ENCODE peak calls at places on chromosome 12, in ten cellular contexts. W is lung, I is pancreas, E is body of pancreas, V is MM.1S, T is OCI-LY7, S is AG04450, M is right atrium auricular region, H is adrenal gland, U is lower lobe of right lung. X is an unnamed sample.

GRCh38 chr12:104578453-104578852 is 121.7 kb downstream of the CHST11 start:
- DNase-seq in T (no peak), M (no peak), S (no peak), I (no peak), H (peak), U (no peak), V (no peak), W (no peak), E (no peak), X (no peak)

GRCh38 chr12:40106655-40107054 is 774 bp upstream of the SLC2A13 start:
- DNase-seq in I (no peak), V (no peak), E (no peak), W (no peak), H (no peak), M (no peak), T (no peak), S (no peak), U (no peak), X (no peak)

GRCh38 chr12:38282886-38283285 is 33.7 kb upstream of the ALG10B start:
- DNase-seq in I (no peak), S (no peak), H (no peak), T (no peak), U (no peak), W (no peak), E (no peak), M (no peak), V (no peak), X (no peak)

GRCh38 chr12:8644345-8645248 is 18.0 kb downstream of the MFAP5 start:
- DNase-seq in S (no peak), H (no peak), M (peak), E (no peak), U (no peak), W (no peak), T (peak), V (peak), I (no peak), X (no peak)

GRCh38 chr12:8817856-8818255 is 4.6 kb upstream of the A2ML1 start:
- DNase-seq in I (no peak), H (no peak), T (no peak), W (no peak), S (no peak), U (no peak), E (no peak), V (no peak), M (no peak), X (no peak)

GRCh38 chr12:24039113-24039525 is 89.6 kb upstream of the SOX5 start:
- DNase-seq in T (no peak), E (no peak), V (no peak), M (no peak), U (no peak), W (no peak), S (peak), I (no peak), H (no peak), X (no peak)

GRCh38 chr12:24404086-24404815 is 454.8 kb upstream of the SOX5 start:
- DNase-seq in I (no peak), U (no peak), S (peak), T (no peak), V (no peak), M (no peak), E (no peak), W (no peak), H (no peak), X (no peak)

GRCh38 chr12:87690236-87690810 is 338.9 kb downstream of the C12orf50 start:
- DNase-seq in M (no peak), V (no peak), T (no peak), I (no peak), H (no peak), E (no peak), W (no peak), S (no peak), U (no peak), X (no peak)

GRCh38 chr12:46585854-46586621 is 213.5 kb upstream of the SLC38A2 start:
- DNase-seq in E (peak), H (no peak), V (peak), U (peak), T (peak), W (peak), M (no peak), I (no peak), S (peak), X (no peak)

GRCh38 chr12:54414191-54414525 is 4.9 kb downstream of the ITGA5 start:
- DNase-seq in V (no peak), S (no peak), E (no peak), M (no peak), I (no peak), W (no peak), U (no peak), T (no peak), H (no peak), X (no peak)
- H3K27ac ChIP-seq in V (no peak), S (no peak), E (peak), M (peak), I (peak), W (no peak), U (peak), T (no peak), H (peak), X (no peak)

DNA sequence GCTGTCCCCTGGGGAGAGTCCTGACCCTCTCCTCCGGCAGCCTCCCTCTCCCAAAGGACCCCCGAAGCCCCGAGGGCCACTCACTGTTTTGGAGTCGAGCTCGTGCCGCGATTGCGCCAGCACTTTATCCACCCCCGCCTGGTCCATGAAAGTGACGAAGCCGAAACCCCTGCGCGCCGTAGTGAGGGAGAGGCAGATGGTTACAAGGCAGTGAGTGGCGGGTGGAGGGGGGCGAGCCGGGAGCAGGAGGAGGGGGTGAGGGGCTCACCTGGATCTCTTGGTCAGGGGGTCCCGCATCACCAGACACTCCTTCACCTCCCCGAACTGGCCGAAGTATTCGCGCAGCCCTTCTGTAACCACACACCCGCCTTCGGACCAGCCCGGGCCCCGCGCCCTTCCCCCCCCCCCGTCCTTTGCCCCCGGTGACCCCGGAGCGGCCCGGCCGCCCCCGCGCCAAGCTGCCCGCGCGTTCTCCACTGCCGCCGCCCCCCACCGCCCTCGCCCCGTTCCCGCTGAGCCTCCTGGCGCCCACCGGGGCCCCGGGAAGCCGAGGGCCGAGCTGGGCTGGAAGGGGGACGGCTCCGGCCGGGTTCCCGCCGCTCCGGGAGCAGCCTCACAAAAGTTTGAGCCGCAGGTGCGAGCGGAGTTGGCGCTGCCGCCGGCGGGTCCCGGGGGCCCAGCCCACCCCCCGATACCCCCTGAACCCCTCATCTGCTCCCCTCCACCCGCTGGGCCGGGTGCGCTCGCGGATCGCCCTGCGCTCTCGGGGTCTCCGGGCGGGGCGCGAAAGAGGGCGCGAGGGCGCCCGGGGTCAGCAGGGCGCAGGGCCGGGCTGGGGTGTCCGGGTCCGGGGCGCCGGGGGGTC is 808 bp downstream of the MSI1 start:
- DNase-seq in E (peak), S (no peak), U (no peak), M (no peak), W (no peak), H (no peak), T (no peak), I (peak), V (no peak), X (no peak)
- H3K27ac ChIP-seq in E (peak), S (no peak), U (no peak), M (peak), W (peak), H (no peak), T (no peak), I (peak), V (no peak), X (no peak)

DNA sequence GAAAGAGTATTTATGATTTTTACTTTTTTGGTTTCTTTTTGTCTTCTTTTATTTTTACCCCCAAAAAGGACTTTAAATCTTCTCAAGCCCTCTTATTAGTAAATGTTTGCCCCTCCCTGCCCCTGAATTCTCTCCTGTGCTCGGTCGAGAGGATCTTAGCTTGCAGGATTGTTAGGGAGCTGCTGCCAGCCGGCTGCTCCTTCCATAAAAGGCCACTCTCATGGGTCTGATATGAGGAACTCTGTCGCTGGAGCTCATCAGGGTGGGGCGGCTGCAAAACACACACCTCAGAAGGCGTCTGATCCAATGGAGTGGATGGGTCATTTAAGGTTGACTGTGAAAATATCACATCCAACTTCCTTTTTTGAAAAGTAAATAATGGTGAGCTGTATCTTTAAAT is 8.5 kb downstream of the LTBR start:
- DNase-seq in I (no peak), H (no peak), M (no peak), V (no peak), T (no peak), E (peak), W (no peak), U (no peak), S (no peak), X (no peak)
- H3K27ac ChIP-seq in I (peak), H (no peak), M (peak), V (no peak), T (no peak), E (peak), W (no peak), U (no peak), S (no peak), X (no peak)

DNA sequence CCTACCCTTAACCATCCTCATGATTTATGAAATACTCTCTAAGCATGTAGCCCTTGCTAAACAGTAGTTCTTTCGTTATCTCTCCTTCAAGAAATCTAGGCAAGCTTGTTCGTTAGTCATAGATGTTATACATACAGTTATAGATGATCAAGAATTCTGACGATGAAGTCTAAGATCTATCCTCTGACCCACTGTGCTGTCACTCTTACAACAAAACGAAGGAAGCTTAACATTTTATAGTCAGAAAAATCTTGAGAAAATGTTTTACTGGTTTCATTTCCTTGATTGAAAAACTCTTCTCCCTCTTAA is 68.9 kb downstream of the SPPL3 start:
- DNase-seq in I (no peak), E (no peak), S (no peak), U (no peak), V (no peak), W (no peak), T (no peak), H (no peak), M (no peak), X (no peak)
- H3K27ac ChIP-seq in I (no peak), E (no peak), S (no peak), U (peak), V (peak), W (no peak), T (no peak), H (no peak), M (peak), X (no peak)

GRCh38 chr12:27246141-27246540 is 2.1 kb downstream of the STK38L start:
- DNase-seq in T (no peak), H (no peak), S (no peak), M (no peak), W (no peak), V (no peak), E (no peak), I (no peak), U (no peak), X (no peak)
- H3K27ac ChIP-seq in T (no peak), H (no peak), S (no peak), M (peak), W (no peak), V (peak), E (no peak), I (no peak), U (no peak), X (no peak)

DNA sequence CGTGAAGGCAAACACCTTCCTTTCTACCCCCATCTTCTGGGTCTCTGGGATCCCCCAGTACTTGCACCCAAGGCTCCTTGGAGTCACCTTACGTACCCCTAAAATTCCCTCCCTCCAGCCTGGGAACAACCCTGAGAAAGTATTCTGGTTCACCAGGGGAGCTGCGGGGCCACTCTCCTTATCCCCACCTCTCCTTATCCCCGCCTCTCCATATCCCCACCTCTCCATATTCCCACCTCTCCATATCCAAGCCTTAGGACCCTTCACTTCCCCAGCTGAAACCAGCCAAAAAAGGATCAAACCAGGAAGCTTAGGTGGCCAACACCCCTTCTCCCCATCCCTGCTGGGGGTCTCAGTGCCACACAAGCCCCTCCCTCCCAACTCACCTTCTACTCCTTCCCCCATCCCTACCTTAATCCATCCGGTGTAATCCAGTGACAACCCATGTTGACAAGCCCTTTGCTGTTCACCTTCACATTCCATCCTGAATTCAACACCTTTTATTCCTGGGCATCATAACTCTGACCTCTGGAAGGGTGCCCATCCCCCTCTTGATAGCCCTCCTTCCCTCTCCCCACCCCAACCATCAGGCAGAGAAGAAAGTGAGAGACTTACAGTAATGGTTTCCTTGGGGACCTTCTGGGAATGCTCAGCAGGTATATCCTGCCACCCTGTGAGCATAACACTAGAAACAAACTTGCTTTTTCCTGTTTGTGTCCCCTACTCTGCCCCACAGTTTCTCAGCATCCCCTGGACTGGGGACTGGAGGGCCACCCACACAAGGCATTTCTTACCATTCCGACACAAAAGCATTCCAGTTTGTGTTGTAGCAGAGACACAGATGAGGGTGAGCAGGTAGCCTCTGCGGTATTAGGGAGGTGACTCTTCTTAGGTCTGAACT is 1.6 kb upstream of the MSI1 start:
- DNase-seq in W (no peak), H (no peak), M (no peak), T (no peak), I (no peak), U (no peak), S (no peak), E (no peak), V (no peak), X (no peak)
- H3K27ac ChIP-seq in W (no peak), H (no peak), M (no peak), T (no peak), I (no peak), U (no peak), S (no peak), E (no peak), V (no peak), X (no peak)